ENCODE peak calls at places on chromosome 13, in nine cellular contexts. One of them, this sample, is unnamed.

GRCh38 chr13:49627831-49628652 is at the start of gene ARL11:
- DNase-seq in GM12892: peak; percentile 80
- DNase-seq in uterus: no peak
- DNase-seq in IMR-90: no peak
- DNase-seq in heart left ventricle: peak; percentile 47
- DNase-seq in H1: peak; percentile 83
- DNase-seq in ovary: no peak
- DNase-seq in HCT116: no peak
- DNase-seq in tibial nerve: peak; percentile 52
- DNase-seq in this sample: peak; percentile 13

GRCh38 chr13:100648354-100648753 is 26.2 kb downstream of the TMTC4 start:
- DNase-seq in GM12892: no peak
- DNase-seq in uterus: no peak
- DNase-seq in IMR-90: peak; percentile 8
- DNase-seq in heart left ventricle: no peak
- DNase-seq in H1: no peak
- DNase-seq in ovary: no peak
- DNase-seq in HCT116: no peak
- DNase-seq in tibial nerve: no peak
- DNase-seq in this sample: no peak

GRCh38 chr13:46640843-46641242 is 87.9 kb downstream of the LRCH1 start:
- DNase-seq in GM12892: no peak
- DNase-seq in uterus: no peak
- DNase-seq in IMR-90: peak; percentile 58
- DNase-seq in heart left ventricle: no peak
- DNase-seq in H1: no peak
- DNase-seq in ovary: no peak
- DNase-seq in HCT116: no peak
- DNase-seq in tibial nerve: no peak
- DNase-seq in this sample: no peak

GRCh38 chr13:27790523-27790922 is 1.8 kb upstream of the GSX1 start:
- DNase-seq in GM12892: no peak
- DNase-seq in uterus: no peak
- DNase-seq in IMR-90: no peak
- DNase-seq in heart left ventricle: no peak
- DNase-seq in H1: peak; percentile 53
- DNase-seq in ovary: no peak
- DNase-seq in HCT116: no peak
- DNase-seq in tibial nerve: no peak
- DNase-seq in this sample: no peak

GRCh38 chr13:51278426-51279130 is 56.4 kb downstream of the FAM124A start:
- DNase-seq in GM12892: no peak
- DNase-seq in uterus: no peak
- DNase-seq in IMR-90: no peak
- DNase-seq in heart left ventricle: no peak
- DNase-seq in H1: no peak
- DNase-seq in ovary: no peak
- DNase-seq in HCT116: no peak
- DNase-seq in tibial nerve: no peak
- DNase-seq in this sample: no peak

GRCh38 chr13:25447396-25447795 is 75.6 kb downstream of the ATP8A2 start:
- DNase-seq in GM12892: no peak
- DNase-seq in uterus: no peak
- DNase-seq in IMR-90: no peak
- DNase-seq in heart left ventricle: no peak
- DNase-seq in H1: no peak
- DNase-seq in ovary: no peak
- DNase-seq in HCT116: no peak
- DNase-seq in tibial nerve: no peak
- DNase-seq in this sample: no peak

GRCh38 chr13:66943530-66943929 is 286.6 kb downstream of the PCDH9 start:
- DNase-seq in GM12892: no peak
- DNase-seq in uterus: no peak
- DNase-seq in IMR-90: no peak
- DNase-seq in heart left ventricle: no peak
- DNase-seq in H1: no peak
- DNase-seq in ovary: no peak
- DNase-seq in HCT116: no peak
- DNase-seq in tibial nerve: no peak
- DNase-seq in this sample: no peak

GRCh38 chr13:95204231-95204765 is 97.0 kb downstream of the ABCC4 start:
- DNase-seq in GM12892: no peak
- DNase-seq in uterus: no peak
- DNase-seq in IMR-90: no peak
- DNase-seq in heart left ventricle: no peak
- DNase-seq in H1: no peak
- DNase-seq in ovary: no peak
- DNase-seq in HCT116: no peak
- DNase-seq in tibial nerve: no peak
- DNase-seq in this sample: no peak

GRCh38 chr13:95355491-95355890 is 54.2 kb upstream of the ABCC4 start:
- DNase-seq in GM12892: no peak
- DNase-seq in uterus: no peak
- DNase-seq in IMR-90: peak; percentile 78
- DNase-seq in heart left ventricle: no peak
- DNase-seq in H1: no peak
- DNase-seq in ovary: no peak
- DNase-seq in HCT116: no peak
- DNase-seq in tibial nerve: no peak
- DNase-seq in this sample: no peak

DNA sequence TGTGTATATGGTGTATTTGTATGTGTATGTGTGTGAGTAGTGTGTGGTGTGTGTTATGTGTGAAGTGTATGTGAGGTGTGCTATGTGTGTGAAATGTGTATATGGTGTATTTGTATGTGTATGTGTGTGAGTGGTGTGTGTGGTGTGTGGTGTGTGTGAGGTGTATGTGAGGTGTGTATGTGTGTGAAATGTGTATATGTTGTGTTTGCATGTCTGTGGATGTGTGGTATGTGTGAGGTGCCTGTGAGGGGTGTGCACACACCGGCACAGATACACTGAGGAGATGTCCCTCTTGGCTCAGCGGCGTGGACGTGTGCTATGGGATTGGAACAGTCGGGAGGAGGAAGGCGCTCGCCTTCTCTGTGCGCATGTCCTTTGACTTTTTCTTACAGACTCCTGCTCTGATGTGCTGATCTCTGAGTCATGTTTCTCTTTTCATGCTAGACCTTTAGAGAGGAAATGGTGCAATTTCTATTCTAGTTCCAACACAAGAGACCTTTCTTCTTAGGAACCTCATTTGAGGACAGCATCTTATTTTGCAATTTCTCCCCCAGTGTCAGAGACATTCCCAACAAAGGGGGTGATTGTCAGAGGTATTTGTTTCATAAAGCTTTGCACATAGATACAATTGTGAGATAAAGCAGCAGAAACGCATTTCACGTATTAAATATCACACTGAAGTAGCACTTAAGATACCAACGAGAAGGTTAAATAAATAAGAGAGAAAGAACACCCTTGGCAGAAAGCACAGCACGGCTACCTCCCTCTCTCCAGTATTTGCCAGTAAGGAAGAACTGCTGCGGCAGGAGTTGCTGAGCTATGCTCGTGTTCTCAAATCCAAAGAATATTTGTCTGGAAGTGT is 11.3 kb upstream of the TNFRSF19 start:
- DNase-seq in GM12892: no peak
- DNase-seq in uterus: peak; percentile 62
- DNase-seq in IMR-90: peak; percentile 92
- DNase-seq in heart left ventricle: peak; percentile 49
- DNase-seq in H1: no peak
- DNase-seq in ovary: peak; percentile 33
- DNase-seq in HCT116: peak; percentile 10
- DNase-seq in tibial nerve: peak; percentile 50
- DNase-seq in this sample: peak; percentile 30
- TF ChIP-seq POLR2A in GM12892: no peak
- TF ChIP-seq POLR2A in uterus: no peak
- TF ChIP-seq POLR2A in IMR-90: no peak
- TF ChIP-seq POLR2A in heart left ventricle: no peak
- TF ChIP-seq POLR2A in H1: no peak
- TF ChIP-seq POLR2A in ovary: no peak
- TF ChIP-seq POLR2A in HCT116: no peak
- TF ChIP-seq POLR2A in tibial nerve: no peak
- TF ChIP-seq POLR2A in this sample: no peak

GRCh38 chr13:33678906-33679657 is 138.9 kb upstream of the RFC3 start:
- DNase-seq in GM12892: peak; percentile 58
- DNase-seq in uterus: peak; percentile 38
- DNase-seq in IMR-90: peak; percentile 1
- DNase-seq in heart left ventricle: peak; percentile 61
- DNase-seq in H1: no peak
- DNase-seq in ovary: peak; percentile 60
- DNase-seq in HCT116: no peak
- DNase-seq in tibial nerve: peak; percentile 34
- DNase-seq in this sample: no peak
- TF ChIP-seq POLR2A in GM12892: peak; percentile 87
- TF ChIP-seq POLR2A in uterus: no peak
- TF ChIP-seq POLR2A in IMR-90: no peak
- TF ChIP-seq POLR2A in heart left ventricle: no peak
- TF ChIP-seq POLR2A in H1: no peak
- TF ChIP-seq POLR2A in ovary: no peak
- TF ChIP-seq POLR2A in HCT116: no peak
- TF ChIP-seq POLR2A in tibial nerve: no peak
- TF ChIP-seq POLR2A in this sample: no peak

GRCh38 chr13:76884571-76885202 is 1.5 kb downstream of the KCTD12 start:
- DNase-seq in GM12892: no peak
- DNase-seq in uterus: peak; percentile 17
- DNase-seq in IMR-90: peak; percentile 20
- DNase-seq in heart left ventricle: peak; percentile 17
- DNase-seq in H1: no peak
- DNase-seq in ovary: no peak
- DNase-seq in HCT116: no peak
- DNase-seq in tibial nerve: peak; percentile 17
- DNase-seq in this sample: no peak

GRCh38 chr13:76886005-76886291 is 257 bp downstream of the KCTD12 start:
- DNase-seq in GM12892: no peak
- DNase-seq in uterus: no peak
- DNase-seq in IMR-90: no peak
- DNase-seq in heart left ventricle: no peak
- DNase-seq in H1: peak; percentile 77
- DNase-seq in ovary: no peak
- DNase-seq in HCT116: no peak
- DNase-seq in tibial nerve: no peak
- DNase-seq in this sample: no peak

GRCh38 chr13:76884167-76884566 is 2.0 kb downstream of the KCTD12 start:
- DNase-seq in GM12892: no peak
- DNase-seq in uterus: peak; percentile 38
- DNase-seq in IMR-90: no peak
- DNase-seq in heart left ventricle: peak; percentile 45
- DNase-seq in H1: no peak
- DNase-seq in ovary: peak; percentile 45
- DNase-seq in HCT116: no peak
- DNase-seq in tibial nerve: no peak
- DNase-seq in this sample: peak; percentile 6

GRCh38 chr13:76886292-76887061 is at the start of gene KCTD12:
- DNase-seq in GM12892: peak; percentile 61
- DNase-seq in uterus: peak; percentile 86
- DNase-seq in IMR-90: peak; percentile 73
- DNase-seq in heart left ventricle: peak; percentile 92
- DNase-seq in H1: no peak
- DNase-seq in ovary: peak; percentile 85
- DNase-seq in HCT116: peak; percentile 24
- DNase-seq in tibial nerve: peak; percentile 78
- DNase-seq in this sample: peak; percentile 82

DNA sequence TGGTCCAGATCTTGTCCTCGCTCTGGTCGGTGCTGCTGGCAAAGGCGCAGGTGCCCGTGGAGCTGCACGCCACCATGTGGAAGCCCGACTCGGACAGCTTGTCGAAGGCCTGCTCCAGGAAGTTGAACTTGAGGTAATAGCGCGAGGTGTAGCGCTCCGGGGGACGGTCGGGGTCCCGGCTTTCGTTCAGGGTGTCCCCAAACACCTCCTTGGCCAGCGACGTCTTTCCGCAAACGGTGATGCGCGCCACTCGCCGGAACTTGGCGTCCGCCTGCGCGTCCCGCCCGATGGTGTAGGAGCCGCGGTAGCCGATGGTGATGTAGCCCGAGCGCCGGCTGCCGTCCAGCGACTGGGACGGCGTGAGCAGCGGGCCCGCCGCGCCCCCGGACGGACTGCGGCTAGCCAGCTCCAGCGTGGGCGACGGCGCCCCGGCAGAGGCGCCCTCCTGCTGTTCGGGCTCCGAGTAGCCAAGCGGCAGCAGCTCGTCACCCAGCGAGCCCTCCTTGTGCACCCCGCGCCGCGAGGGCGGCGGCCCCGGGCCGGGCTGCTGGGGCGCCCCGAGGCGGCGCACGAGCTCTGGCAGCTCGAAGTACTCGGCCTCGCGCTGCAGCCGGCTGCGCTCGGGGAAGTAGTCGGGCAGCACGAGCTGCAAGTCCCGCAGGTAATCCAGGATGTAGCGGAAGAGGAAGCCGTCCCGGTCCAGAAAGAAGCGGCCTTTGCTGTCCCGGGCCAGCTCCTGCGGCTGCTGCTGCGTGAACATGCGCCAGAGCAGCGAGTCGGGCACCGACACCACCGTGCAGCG is 801 bp downstream of the KCTD12 start:
- DNase-seq in GM12892: peak; percentile 39
- DNase-seq in uterus: peak; percentile 74
- DNase-seq in IMR-90: peak; percentile 61
- DNase-seq in heart left ventricle: peak; percentile 80
- DNase-seq in H1: peak; percentile 75
- DNase-seq in ovary: peak; percentile 78
- DNase-seq in HCT116: no peak
- DNase-seq in tibial nerve: peak; percentile 63
- DNase-seq in this sample: peak; percentile 64
- TF ChIP-seq POLR2A in GM12892: peak; percentile 49
- TF ChIP-seq POLR2A in uterus: no peak
- TF ChIP-seq POLR2A in IMR-90: no peak
- TF ChIP-seq POLR2A in heart left ventricle: no peak
- TF ChIP-seq POLR2A in H1: no peak
- TF ChIP-seq POLR2A in ovary: no peak
- TF ChIP-seq POLR2A in HCT116: no peak
- TF ChIP-seq POLR2A in tibial nerve: no peak
- TF ChIP-seq POLR2A in this sample: no peak

DNA sequence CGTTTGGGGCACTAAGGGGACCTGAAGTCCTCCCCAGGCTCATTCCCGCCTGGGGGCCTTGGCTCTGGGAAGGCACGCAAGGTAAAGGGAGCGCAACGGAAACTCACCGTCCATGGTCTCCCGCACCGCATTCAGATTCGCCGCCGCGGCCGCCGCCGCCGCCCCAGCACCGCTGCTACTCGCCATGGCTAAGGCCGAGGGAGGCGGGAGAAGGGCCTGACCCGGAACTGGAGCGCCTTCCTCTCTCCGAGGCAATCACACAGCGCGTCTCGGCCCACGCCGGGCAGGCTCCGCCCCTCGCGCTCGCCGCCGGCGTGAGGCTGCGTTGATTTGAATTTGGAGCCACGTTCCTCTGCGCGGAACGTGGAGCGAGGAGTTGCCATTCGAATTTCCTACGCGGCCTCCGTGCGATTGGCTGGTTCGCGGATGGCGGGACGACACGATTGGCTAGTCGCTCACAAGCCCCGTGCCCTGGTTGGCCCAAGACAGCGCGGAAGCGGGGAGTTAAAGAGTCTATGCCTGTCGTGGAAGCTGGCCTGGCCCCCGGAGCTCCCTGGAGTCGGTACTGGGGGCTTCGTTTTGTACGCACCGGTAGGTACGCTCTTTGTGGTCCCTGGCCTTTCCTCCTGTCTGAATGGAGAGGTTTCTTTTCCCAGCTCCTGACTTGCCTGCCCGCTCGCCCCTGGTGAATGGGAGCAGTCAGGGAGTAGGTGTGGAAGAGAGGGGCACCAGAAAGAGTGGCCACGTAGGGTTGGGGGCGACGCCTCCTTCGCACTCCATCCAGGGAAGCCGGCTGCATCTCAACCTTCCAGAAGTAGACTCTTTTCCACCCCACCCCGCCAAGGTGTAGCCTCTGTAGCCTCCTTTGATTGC is at the start of the genes BORA and MZT1:
- DNase-seq in GM12892: peak; percentile 72
- DNase-seq in uterus: peak; percentile 93
- DNase-seq in IMR-90: peak; percentile 98
- DNase-seq in heart left ventricle: peak; percentile 94
- DNase-seq in H1: peak; percentile 92
- DNase-seq in ovary: peak; percentile 91
- DNase-seq in HCT116: peak; percentile 95
- DNase-seq in tibial nerve: peak; percentile 90
- DNase-seq in this sample: peak; percentile 97
- TF ChIP-seq POLR2A in GM12892: peak; percentile 92
- TF ChIP-seq POLR2A in uterus: no peak
- TF ChIP-seq POLR2A in IMR-90: no peak
- TF ChIP-seq POLR2A in heart left ventricle: no peak
- TF ChIP-seq POLR2A in H1: no peak
- TF ChIP-seq POLR2A in ovary: no peak
- TF ChIP-seq POLR2A in HCT116: no peak
- TF ChIP-seq POLR2A in tibial nerve: no peak
- TF ChIP-seq POLR2A in this sample: peak; percentile 89